ENCODE peak calls at places on chromosomes 2 and 18, in nine cellular contexts. G is endothelial cell, I is mucosa of descending colon, X is endothelial cell of umbilical vein, H is Calu3, K is thoracic aorta, J is epithelial cell of esophagus, S is tibial artery, E is RWPE2. B is an unnamed sample.

GRCh38 chr2:141522702-141523101 is 608.1 kb downstream of the LRP1B start:
- DNase-seq in G (no peak), I (no peak), X (no peak), H (no peak), K (no peak), J (no peak), S (no peak), E (no peak), B (no peak)

GRCh38 chr2:59029058-59029457 is 787.9 kb upstream of the FANCL start:
- DNase-seq in G (no peak), I (no peak), X (no peak), H (no peak), K (no peak), J (no peak), S (no peak), E (no peak), B (no peak)

GRCh38 chr2:162839419-162839818 is 852 bp upstream of the KCNH7 start:
- DNase-seq in G (peak), I (no peak), X (no peak), H (peak), K (no peak), J (no peak), S (no peak), E (no peak), B (no peak)

GRCh38 chr2:127584047-127584446 is 48.6 kb downstream of the MYO7B start:
- DNase-seq in G (no peak), I (no peak), X (no peak), H (no peak), K (no peak), J (no peak), S (peak), E (peak), B (no peak)

GRCh38 chr2:239267411-239267941 is 133.3 kb downstream of the HDAC4 start:
- DNase-seq in G (no peak), I (peak), X (peak), H (peak), K (no peak), J (peak), S (peak), E (peak), B (peak)

GRCh38 chr18:30965237-30965636 is 77.3 kb downstream of the DSC3 start:
- DNase-seq in G (no peak), I (no peak), X (no peak), H (no peak), K (no peak), J (no peak), S (no peak), E (no peak), B (no peak)

GRCh38 chr2:141767051-141767450 is 363.8 kb downstream of the LRP1B start:
- DNase-seq in G (no peak), I (no peak), X (no peak), H (no peak), K (no peak), J (peak), S (no peak), E (no peak), B (no peak)

GRCh38 chr2:100833330-100833729 is 13.4 kb downstream of the NPAS2 start:
- DNase-seq in G (no peak), I (no peak), X (no peak), H (no peak), K (no peak), J (no peak), S (no peak), E (no peak), B (no peak)

GRCh38 chr18:7671105-7671504 is 104.0 kb downstream of the PTPRM start:
- DNase-seq in G (no peak), I (no peak), X (no peak), H (no peak), K (no peak), J (no peak), S (no peak), E (no peak), B (no peak)

GRCh38 chr2:101380376-101380775 is 6.9 kb downstream of the CREG2 start:
- DNase-seq in G (no peak), I (no peak), X (peak), H (no peak), K (no peak), J (peak), S (peak), E (peak), B (no peak)

GRCh38 chr2:173401716-173402326 is 47.1 kb downstream of the CDCA7 start:
- DNase-seq in G (peak), I (no peak), X (peak), H (no peak), K (no peak), J (peak), S (no peak), E (no peak), B (no peak)

GRCh38 chr2:63861220-63861822 is 19.6 kb downstream of the UGP2 start:
- DNase-seq in G (peak), I (no peak), X (peak), H (peak), K (no peak), J (peak), S (peak), E (no peak), B (peak)

GRCh38 chr2:178025551-178026185 is 46.9 kb downstream of the PDE11A start:
- DNase-seq in G (no peak), I (no peak), X (no peak), H (no peak), K (no peak), J (no peak), S (no peak), E (no peak), B (no peak)

GRCh38 chr2:239296020-239296932 is 104.5 kb downstream of the HDAC4 start:
- DNase-seq in G (no peak), I (peak), X (no peak), H (no peak), K (no peak), J (no peak), S (peak), E (peak), B (no peak)

GRCh38 chr2:117980783-117981676 is 32.8 kb downstream of the CCDC93 start:
- DNase-seq in G (no peak), I (no peak), X (peak), H (no peak), K (no peak), J (peak), S (no peak), E (no peak), B (peak)

GRCh38 chr2:10620481-10620880 is 69.3 kb downstream of the NOL10 start:
- DNase-seq in G (no peak), I (no peak), X (no peak), H (no peak), K (no peak), J (peak), S (no peak), E (no peak), B (peak)

GRCh38 chr2:207768891-207769596 is 662 bp downstream of the FZD5 start:
- DNase-seq in G (peak), I (no peak), X (peak), H (peak), K (no peak), J (peak), S (peak), E (no peak), B (no peak)

GRCh38 chr18:159037-159652 is 788 bp downstream of the USP14 start:
- DNase-seq in G (no peak), I (no peak), X (peak), H (no peak), K (no peak), J (peak), S (no peak), E (no peak), B (no peak)

GRCh38 chr2:33478968-33479691 is 2.7 kb downstream of the RASGRP3 start:
- DNase-seq in G (no peak), I (no peak), X (peak), H (no peak), K (no peak), J (no peak), S (no peak), E (no peak), B (no peak)

GRCh38 chr2:190663839-190664238 is 15.0 kb downstream of the NAB1 start:
- DNase-seq in G (no peak), I (no peak), X (no peak), H (no peak), K (no peak), J (no peak), S (no peak), E (no peak), B (no peak)

GRCh38 chr2:100427627-100428258 is 10.3 kb upstream of the CHST10 start:
- DNase-seq in G (peak), I (peak), X (peak), H (peak), K (no peak), J (peak), S (no peak), E (no peak), B (no peak)

GRCh38 chr2:192969055-192969454 is 774.3 kb upstream of the TMEFF2 start:
- DNase-seq in G (no peak), I (no peak), X (no peak), H (no peak), K (no peak), J (no peak), S (no peak), E (no peak), B (no peak)

GRCh38 chr18:7273301-7273911 is 42.5 kb downstream of the LRRC30 start:
- DNase-seq in G (peak), I (peak), X (peak), H (peak), K (peak), J (peak), S (peak), E (peak), B (peak)

GRCh38 chr2:8458461-8459459 is 223.1 kb upstream of the ID2 start:
- DNase-seq in G (no peak), I (no peak), X (no peak), H (no peak), K (no peak), J (no peak), S (no peak), E (no peak), B (no peak)

GRCh38 chr2:118190365-118190916 is 102.2 kb downstream of the INSIG2 start:
- DNase-seq in G (no peak), I (no peak), X (no peak), H (no peak), K (no peak), J (peak), S (no peak), E (no peak), B (no peak)

GRCh38 chr2:241767464-241768250 is 9.0 kb upstream of the GAL3ST2 start:
- DNase-seq in G (no peak), I (peak), X (no peak), H (no peak), K (no peak), J (no peak), S (no peak), E (peak), B (no peak)

GRCh38 chr18:56413862-56414261 is 224.5 kb downstream of the TXNL1 start:
- DNase-seq in G (no peak), I (no peak), X (no peak), H (no peak), K (no peak), J (no peak), S (no peak), E (no peak), B (no peak)

GRCh38 chr2:48126180-48126579 is 219.9 kb upstream of the FBXO11 start:
- DNase-seq in G (no peak), I (no peak), X (no peak), H (no peak), K (no peak), J (no peak), S (no peak), E (no peak), B (no peak)

GRCh38 chr18:73688161-73688560 is 459.5 kb downstream of the FBXO15 start:
- DNase-seq in G (no peak), I (no peak), X (no peak), H (no peak), K (no peak), J (no peak), S (no peak), E (no peak), B (no peak)
- TF ChIP-seq CTCF in G (no peak), I (no peak), X (no peak), H (no peak), K (no peak), J (no peak), S (no peak), E (no peak), B (no peak)

DNA sequence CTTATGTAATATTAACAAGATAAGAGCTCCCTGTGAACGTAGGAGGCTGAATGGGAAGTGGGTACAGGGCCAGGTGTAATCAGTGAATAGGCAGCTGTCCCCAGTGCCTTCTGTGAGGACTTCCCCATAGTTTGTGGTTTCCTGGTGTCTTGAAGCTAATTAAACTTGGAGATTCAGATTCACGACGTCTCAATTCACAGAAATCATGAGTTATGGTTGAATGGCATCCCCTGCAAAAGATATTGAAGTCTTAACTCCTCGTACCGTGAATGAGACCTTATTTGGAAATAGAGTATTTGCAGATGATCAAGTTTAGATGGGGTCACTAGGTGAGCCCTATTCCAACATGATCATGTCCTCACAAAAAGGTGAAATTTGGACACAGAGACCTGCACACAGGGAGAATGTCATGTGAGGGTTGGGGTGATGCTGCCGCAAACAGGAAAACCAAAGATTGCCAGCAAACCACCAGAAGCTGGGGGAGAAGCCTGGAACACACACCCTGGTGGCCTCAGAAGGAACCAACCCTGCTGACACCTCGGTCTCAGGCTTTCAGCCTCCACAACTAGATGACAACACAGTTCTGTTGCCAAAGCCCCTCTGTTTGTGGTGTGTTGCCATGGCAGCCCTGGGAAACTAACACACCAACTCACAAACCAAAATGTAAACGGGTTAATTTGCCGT is 13.2 kb downstream of the ARL4C start:
- DNase-seq in G (peak), I (peak), X (no peak), H (no peak), K (no peak), J (no peak), S (no peak), E (no peak), B (no peak)
- TF ChIP-seq CTCF in G (peak), I (no peak), X (no peak), H (no peak), K (no peak), J (peak), S (peak), E (no peak), B (peak)

DNA sequence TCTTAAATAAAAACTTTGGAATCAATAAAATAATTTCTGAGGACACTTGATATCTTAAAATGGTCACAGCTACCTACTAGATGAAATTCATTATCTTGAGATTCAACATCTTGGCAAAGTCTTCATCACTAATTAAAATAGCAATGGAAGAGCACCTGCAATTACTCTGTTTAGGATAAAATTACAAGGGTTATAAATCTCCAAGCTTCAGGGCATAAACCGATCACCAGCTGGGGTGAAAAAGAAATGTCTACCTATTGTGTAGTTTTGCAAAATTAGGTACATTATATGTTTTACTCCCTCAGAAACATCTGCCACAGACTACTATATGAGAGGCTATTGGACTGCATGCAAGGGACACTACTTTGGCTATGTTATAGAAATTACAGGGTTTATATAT is 327.1 kb downstream of the CCDC178 start:
- DNase-seq in G (no peak), I (no peak), X (no peak), H (no peak), K (no peak), J (no peak), S (no peak), E (no peak), B (no peak)
- TF ChIP-seq CTCF in G (no peak), I (no peak), X (no peak), H (no peak), K (no peak), J (no peak), S (no peak), E (no peak), B (no peak)

GRCh38 chr18:70781860-70782453 is 493.1 kb downstream of the SOCS6 start:
- DNase-seq in G (peak), I (no peak), X (peak), H (peak), K (no peak), J (peak), S (peak), E (no peak), B (no peak)
- TF ChIP-seq CTCF in G (no peak), I (no peak), X (peak), H (peak), K (peak), J (peak), S (no peak), E (peak), B (peak)